ENCODE peak calls at places on chromosomes 16 and 17, in four cellular contexts. R is fibroblast of pulmonary artery, W is body of pancreas, M is fibroblast of mammary gland. H is an unnamed sample.

GRCh38 chr17:80220709-80221215 is 535 bp downstream of the SLC26A11 start:
- DNase-seq in R (no peak), W (peak), M (no peak), H (peak)

GRCh38 chr17:43832168-43832975 is 574 bp downstream of the MPP3 start:
- DNase-seq in R (peak), W (peak), M (peak), H (no peak)

GRCh38 chr17:46978489-46979022 is 497 bp downstream of the RPRML start:
- DNase-seq in R (no peak), W (no peak), M (no peak), H (no peak)

GRCh38 chr16:48408688-48409087 is 23.5 kb upstream of the SIAH1 start:
- DNase-seq in R (peak), W (peak), M (peak), H (peak)

GRCh38 chr17:81471804-81472456 is 40.7 kb downstream of the ACTG1 start:
- DNase-seq in R (peak), W (peak), M (peak), H (no peak)

GRCh38 chr16:27427538-27427937 is 25.6 kb downstream of the IL21R start:
- DNase-seq in R (no peak), W (no peak), M (no peak), H (peak)

GRCh38 chr16:90032664-90033346 is 13.5 kb upstream of the DBNDD1 start:
- DNase-seq in R (peak), W (no peak), M (peak), H (no peak)

GRCh38 chr16:79601978-79602609 is 1.6 kb upstream of the MAF start:
- DNase-seq in R (peak), W (peak), M (peak), H (peak)

GRCh38 chr16:27746076-27746855 is 196.3 kb downstream of the KATNIP start:
- DNase-seq in R (no peak), W (no peak), M (no peak), H (no peak)

GRCh38 chr16:65681406-65681805 is 559.5 kb upstream of the CDH11 start:
- DNase-seq in R (peak), W (no peak), M (peak), H (no peak)

GRCh38 chr17:19339341-19339815 is 23.1 kb downstream of the B9D1 start:
- DNase-seq in R (no peak), W (no peak), M (no peak), H (no peak)

GRCh38 chr16:87145181-87146176 is 171.7 kb downstream of the C16orf95 start:
- DNase-seq in R (peak), W (no peak), M (peak), H (no peak)

GRCh38 chr16:59905131-59905530 is 1171.0 kb upstream of the GOT2 start:
- DNase-seq in R (no peak), W (no peak), M (no peak), H (no peak)

GRCh38 chr17:75503976-75504346 is 11.4 kb downstream of the CASKIN2 start:
- DNase-seq in R (no peak), W (no peak), M (no peak), H (no peak)

GRCh38 chr17:50423553-50424159 is 2.4 kb upstream of the ACSF2 start:
- DNase-seq in R (peak), W (peak), M (peak), H (no peak)

GRCh38 chr17:72021417-72022041 is 99.3 kb upstream of the SOX9 start:
- DNase-seq in R (no peak), W (no peak), M (no peak), H (no peak)

GRCh38 chr17:17151055-17151454 is 55.1 kb downstream of the PLD6 start:
- DNase-seq in R (peak), W (no peak), M (peak), H (no peak)

GRCh38 chr16:70529051-70529777 is 5.6 kb downstream of the SF3B3 start:
- DNase-seq in R (peak), W (no peak), M (peak), H (no peak)
- TF ChIP-seq CTCF in R (peak), W (peak), M (peak), H (peak)

GRCh38 chr16:58638148-58639036 is 8.8 kb upstream of the CNOT1 start:
- DNase-seq in R (peak), W (peak), M (peak), H (no peak)
- TF ChIP-seq CTCF in R (peak), W (no peak), M (peak), H (no peak)

GRCh38 chr16:72812651-72813050 is 235.3 kb downstream of the ZFHX3 start:
- DNase-seq in R (no peak), W (no peak), M (no peak), H (no peak)
- TF ChIP-seq CTCF in R (no peak), W (no peak), M (no peak), H (no peak)

DNA sequence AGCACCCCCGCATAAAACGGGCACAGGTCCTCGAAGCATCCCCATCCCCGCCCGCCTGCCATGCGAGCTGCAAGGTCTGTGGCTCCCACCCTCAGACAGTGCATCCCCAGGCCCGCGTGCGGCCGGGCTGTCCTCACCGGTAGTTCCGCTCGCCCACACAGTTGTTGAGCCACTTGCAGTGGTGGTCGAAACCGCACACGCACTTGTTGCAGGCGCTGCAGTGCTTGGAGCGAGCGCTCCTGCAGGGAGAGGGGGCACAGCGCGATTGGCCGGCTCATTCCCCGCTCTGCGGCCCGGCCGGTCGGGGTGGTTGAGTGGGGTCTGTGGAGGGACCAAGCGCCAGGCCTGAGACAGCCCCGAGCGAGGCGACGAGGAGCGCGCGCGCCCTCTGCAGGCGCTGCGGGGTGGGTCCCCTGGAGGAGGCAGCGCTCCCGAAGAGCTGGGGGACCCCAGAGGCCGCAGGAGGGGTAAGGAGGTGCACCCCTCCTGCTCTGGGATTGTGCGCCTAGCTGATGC is 6.0 kb upstream of the TPPP3 start:
- DNase-seq in R (no peak), W (peak), M (no peak), H (peak)
- TF ChIP-seq CTCF in R (peak), W (peak), M (peak), H (peak)

GRCh38 chr17:67995568-67996191 is 589 bp downstream of the C17orf58 start:
- DNase-seq in R (no peak), W (peak), M (peak), H (peak)
- TF ChIP-seq CTCF in R (no peak), W (no peak), M (no peak), H (no peak)

GRCh38 chr17:59561042-59561441 is 4.4 kb upstream of the DHX40 start:
- DNase-seq in R (peak), W (no peak), M (peak), H (no peak)
- TF ChIP-seq CTCF in R (peak), W (no peak), M (peak), H (no peak)

GRCh38 chr17:82933911-82934310 is 94.1 kb upstream of the ZNF750 start:
- DNase-seq in R (no peak), W (no peak), M (no peak), H (no peak)
- TF ChIP-seq CTCF in R (no peak), W (no peak), M (no peak), H (no peak)

DNA sequence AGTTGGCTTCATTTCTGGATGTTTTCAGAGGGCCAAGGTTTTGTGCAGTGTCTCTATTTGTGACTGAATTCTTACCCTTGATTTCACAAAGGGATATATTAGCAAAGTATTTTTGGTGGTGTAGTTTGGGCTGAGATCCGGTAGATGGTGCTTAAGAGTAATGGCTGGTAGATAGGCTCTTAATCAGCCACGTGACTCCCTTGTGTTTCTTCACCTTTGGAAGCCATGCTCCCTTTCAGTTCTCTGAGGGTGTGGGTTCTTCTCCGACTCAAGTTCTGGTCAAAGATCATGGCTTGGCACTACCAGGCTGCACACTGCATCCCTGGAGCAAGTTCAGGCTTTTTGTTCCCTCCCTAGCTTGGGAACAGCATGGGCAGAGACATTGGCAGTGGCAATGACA is 887.3 kb downstream of the CDH8 start:
- DNase-seq in R (no peak), W (no peak), M (no peak), H (no peak)
- TF ChIP-seq CTCF in R (no peak), W (no peak), M (no peak), H (no peak)